ENCODE peak calls at places on chromosome 20, in four cellular contexts. W is mucosa of descending colon, K is heart left ventricle, A is fibroblast of pulmonary artery. H is an unnamed sample.

GRCh38 chr20:34260208-34260942 is 19.2 kb downstream of the ASIP start:
- DNase-seq in W (no peak), K (no peak), A (no peak), H (peak; percentile 48)

GRCh38 chr20:35523298-35523888 is 6.1 kb downstream of the C20orf173 start:
- DNase-seq in W (no peak), K (no peak), A (no peak), H (peak; percentile 12)

GRCh38 chr20:44231713-44232468 is 15.2 kb upstream of the GDAP1L1 start:
- DNase-seq in W (no peak), K (no peak), A (no peak), H (no peak)

GRCh38 chr20:33909331-33909921 is 84.3 kb upstream of the RALY start:
- DNase-seq in W (no peak), K (no peak), A (peak; percentile 99), H (peak; percentile 72)

GRCh38 chr20:53660078-53660909 is 66.7 kb upstream of the ZNF217 start:
- DNase-seq in W (peak; percentile 54), K (peak; percentile 38), A (peak; percentile 45), H (no peak)

GRCh38 chr20:32116079-32116521 is 6.6 kb downstream of the TM9SF4 start:
- DNase-seq in W (no peak), K (no peak), A (no peak), H (no peak)

GRCh38 chr20:34461779-34462087 is 54.5 kb upstream of the DYNLRB1 start:
- DNase-seq in W (no peak), K (no peak), A (no peak), H (no peak)

GRCh38 chr20:5096463-5096862 is 23.3 kb downstream of the PCNA start:
- DNase-seq in W (no peak), K (no peak), A (no peak), H (no peak)

GRCh38 chr20:32457476-32457986 is 99.4 kb downstream of the ASXL1 start:
- DNase-seq in W (peak; percentile 60), K (peak; percentile 83), A (peak; percentile 59), H (peak; percentile 22)

GRCh38 chr20:35004749-35005462 is 49.2 kb downstream of the MYH7B start:
- DNase-seq in W (no peak), K (no peak), A (no peak), H (no peak)

GRCh38 chr20:2509794-2510193 is 1.1 kb upstream of the ZNF343 start:
- DNase-seq in W (no peak), K (no peak), A (no peak), H (no peak)

GRCh38 chr20:7031222-7031621 is 263.7 kb downstream of the BMP2 start:
- DNase-seq in W (no peak), K (no peak), A (no peak), H (peak; percentile 5)

GRCh38 chr20:17485017-17485416 is 46.2 kb downstream of the BFSP1 start:
- DNase-seq in W (no peak), K (no peak), A (no peak), H (peak; percentile 6)

GRCh38 chr20:235891-236290 is 8.8 kb downstream of the DEFB129 start:
- DNase-seq in W (no peak), K (peak; percentile 42), A (peak; percentile 22), H (peak; percentile 63)

GRCh38 chr20:44079291-44079690 is 107.7 kb downstream of the JPH2 start:
- DNase-seq in W (no peak), K (no peak), A (no peak), H (no peak)

GRCh38 chr20:7859371-7859802 is 80.9 kb downstream of the HAO1 start:
- DNase-seq in W (no peak), K (no peak), A (peak; percentile 84), H (peak; percentile 81)

GRCh38 chr20:56765172-56766073 is 136.3 kb downstream of the TFAP2C start:
- DNase-seq in W (no peak), K (no peak), A (no peak), H (peak; percentile 83)

GRCh38 chr20:5465281-5465680 is 148.5 kb upstream of the PROKR2 start:
- DNase-seq in W (no peak), K (no peak), A (no peak), H (no peak)

GRCh38 chr20:63461364-63461763 is 11.1 kb downstream of the KCNQ2 start:
- DNase-seq in W (no peak), K (no peak), A (no peak), H (no peak)

GRCh38 chr20:32820000-32820697 is 395 bp downstream of the MAPRE1 start:
- DNase-seq in W (peak; percentile 90), K (peak; percentile 80), A (peak; percentile 56), H (no peak)

GRCh38 chr20:37071481-37071911 is 24.3 kb downstream of the RBL1 start:
- DNase-seq in W (no peak), K (no peak), A (peak; percentile 18), H (peak; percentile 89)

GRCh38 chr20:58833921-58834320 is 16.8 kb downstream of the GNAS-AS1 start:
- DNase-seq in W (no peak), K (no peak), A (no peak), H (no peak)

GRCh38 chr20:46699651-46700359 is 9.6 kb upstream of the SLC2A10 start:
- DNase-seq in W (no peak), K (no peak), A (peak; percentile 65), H (peak; percentile 44)

GRCh38 chr20:6245436-6245835 is 122.6 kb upstream of the FERMT1 start:
- DNase-seq in W (no peak), K (no peak), A (no peak), H (no peak)

GRCh38 chr20:64133951-64134407 is 26.6 kb upstream of the NPBWR2 start:
- DNase-seq in W (no peak), K (no peak), A (no peak), H (no peak)

GRCh38 chr20:53263554-53264438 is 291.6 kb downstream of the TSHZ2 start:
- DNase-seq in W (no peak), K (no peak), A (no peak), H (no peak)

GRCh38 chr20:407097-407952 is 774 bp upstream of the RBCK1 start:
- DNase-seq in W (peak; percentile 89), K (peak; percentile 85), A (peak; percentile 75), H (peak; percentile 58)

GRCh38 chr20:48718914-48719578 is 108.8 kb downstream of the PREX1 start:
- DNase-seq in W (peak; percentile 75), K (no peak), A (no peak), H (no peak)

GRCh38 chr20:2005831-2006426 is 12.1 kb upstream of the PDYN start:
- DNase-seq in W (no peak), K (peak; percentile 65), A (peak; percentile 68), H (peak; percentile 43)

GRCh38 chr20:9514461-9515210 is at the start of gene LAMP5:
- DNase-seq in W (no peak), K (no peak), A (peak; percentile 4), H (peak; percentile 5)
- H3K4me3 ChIP-seq in W (no peak within 1 kb of the TSS), K (peak within 1 kb of the TSS; percentile 44), A (no peak within 1 kb of the TSS), H (no peak within 1 kb of the TSS)

DNA sequence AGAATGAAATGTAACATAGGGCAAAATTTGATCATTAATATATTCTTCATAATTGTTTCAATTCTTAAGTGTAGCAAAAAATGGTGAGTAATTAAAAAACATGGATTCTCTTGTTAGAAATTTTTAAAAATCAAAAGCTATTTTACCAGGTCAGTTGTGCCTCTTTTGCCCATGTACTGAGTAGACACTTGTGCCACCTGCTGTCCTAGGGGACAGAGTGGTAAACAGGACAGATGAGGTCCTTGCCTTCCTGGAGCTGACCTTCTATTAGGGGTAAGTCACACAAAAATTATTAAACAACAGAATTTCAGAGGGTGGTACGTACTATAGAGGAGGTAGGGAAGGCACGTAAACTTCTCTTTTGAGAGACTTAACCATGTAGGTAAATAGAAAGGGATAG is 6.5 kb downstream of the RNF24 start:
- DNase-seq in W (no peak), K (no peak), A (no peak), H (no peak)
- TF ChIP-seq CTCF in W (no peak), K (no peak), A (no peak), H (no peak)

DNA sequence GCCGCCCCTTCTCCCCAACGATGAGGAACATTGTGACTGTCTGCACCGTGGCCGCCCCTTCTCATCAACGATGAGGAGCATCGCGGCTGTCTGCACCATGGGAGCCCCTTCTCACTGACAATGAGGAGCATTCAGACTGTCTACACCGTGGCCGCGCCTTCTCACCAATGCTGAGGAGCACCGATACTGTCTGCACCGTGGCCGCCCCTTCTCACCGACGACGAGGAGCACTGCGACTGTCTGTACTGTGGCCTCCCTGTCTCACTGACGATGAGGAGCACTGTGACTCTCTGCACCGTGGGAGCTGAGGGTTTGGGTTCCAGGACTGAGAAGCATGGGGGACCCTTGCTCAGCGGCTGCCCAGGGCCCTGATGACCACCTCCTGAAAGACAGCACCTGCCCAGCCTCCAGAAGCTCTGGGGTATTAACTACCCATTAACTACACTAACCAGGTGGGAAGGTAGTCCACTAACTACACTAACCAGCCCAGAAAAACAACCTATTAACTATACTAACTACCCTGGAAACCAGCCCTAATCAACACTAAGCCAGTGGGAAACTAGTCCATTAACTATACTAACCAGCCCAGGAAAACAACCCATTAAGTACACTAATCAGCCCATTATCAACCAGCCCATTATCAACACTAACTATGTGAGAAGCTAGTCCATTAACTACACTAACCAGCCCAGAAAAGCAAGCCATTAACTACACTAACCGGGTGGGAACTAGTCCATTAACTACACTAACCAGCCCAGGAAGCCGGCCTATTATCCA is 116.9 kb downstream of the TAF4 start:
- DNase-seq in W (peak; percentile 8), K (no peak), A (no peak), H (no peak)
- H3K4me3 ChIP-seq in W (no peak overlapping the region), K (no peak overlapping the region), A (no peak overlapping the region), H (no peak overlapping the region)

GRCh38 chr20:25547999-25548398 is 37.3 kb downstream of the NINL start:
- DNase-seq in W (no peak), K (no peak), A (no peak), H (no peak)
- TF ChIP-seq CTCF in W (no peak), K (no peak), A (no peak), H (no peak)

GRCh38 chr20:25081730-25082497 is at the start of gene VSX1:
- DNase-seq in W (no peak), K (no peak), A (no peak), H (no peak)
- H3K4me3 ChIP-seq in W (no peak within 1 kb of the TSS), K (no peak within 1 kb of the TSS), A (no peak within 1 kb of the TSS), H (no peak within 1 kb of the TSS)

DNA sequence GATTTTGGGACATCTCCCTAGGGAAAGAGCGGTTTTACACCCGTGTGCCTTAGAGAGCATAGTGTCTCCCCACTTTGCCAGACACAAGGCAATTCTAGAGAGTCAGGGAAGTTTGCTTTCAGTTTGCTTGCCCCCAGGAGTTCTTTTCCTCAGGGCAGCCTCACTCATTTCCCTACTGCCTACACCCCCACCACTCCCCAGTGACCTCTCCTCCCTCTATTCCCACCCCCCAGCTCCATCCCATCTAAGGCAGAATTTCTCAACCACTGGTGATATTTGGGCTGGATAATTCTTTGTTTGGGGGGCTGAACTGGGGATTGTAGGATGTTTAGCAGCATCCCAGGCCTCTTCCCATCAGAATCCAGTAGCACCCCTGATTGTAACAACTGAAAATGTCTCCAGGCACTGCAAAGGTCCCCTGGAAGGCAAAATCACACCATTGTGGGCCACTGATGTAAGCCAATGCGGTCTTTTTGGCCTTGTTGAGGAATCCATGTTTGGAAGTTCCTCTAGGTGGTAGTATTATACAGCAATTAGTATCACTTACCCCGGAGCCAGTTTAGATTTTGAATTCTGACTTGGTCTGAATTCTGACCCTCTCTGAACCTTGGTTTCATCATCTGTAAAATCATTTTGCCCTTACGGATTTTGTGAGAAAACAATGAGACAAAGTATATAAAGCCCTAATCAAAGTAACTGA is 1.3 kb downstream of the EPPIN start:
- DNase-seq in W (no peak), K (no peak), A (peak; percentile 40), H (peak; percentile 42)
- TF ChIP-seq CTCF in W (no peak), K (peak; percentile 18), A (peak; percentile 38), H (peak; percentile 36)